ENCODE peak calls at places on chromosome 16, in eight cellular contexts. K, S, H, C, F, E, B and L are unnamed samples.

GRCh38 chr16:77894054-77894632 is 105.8 kb downstream of the VAT1L start:
- DNase-seq in K (no peak), S (no peak), H (peak), C (no peak), F (no peak), E (no peak), B (no peak), L (no peak)

GRCh38 chr16:10509534-10510025 is 70.8 kb downstream of the EMP2 start:
- DNase-seq in K (peak), S (peak), H (peak), C (peak), F (peak), E (peak), B (peak), L (peak)

GRCh38 chr16:31880322-31880979 is 6.8 kb downstream of the ZNF267 start:
- DNase-seq in K (no peak), S (no peak), H (peak), C (no peak), F (no peak), E (peak), B (peak), L (no peak)

GRCh38 chr16:1152651-1153259 is at the start of gene CACNA1H:
- DNase-seq in K (peak), S (no peak), H (peak), C (no peak), F (peak), E (no peak), B (no peak), L (peak)

GRCh38 chr16:89123831-89124100 is 30.1 kb downstream of the ACSF3 start:
- DNase-seq in K (no peak), S (no peak), H (no peak), C (no peak), F (no peak), E (no peak), B (no peak), L (no peak)

GRCh38 chr16:55641430-55642056 is 14.2 kb upstream of the SLC6A2 start:
- DNase-seq in K (no peak), S (no peak), H (no peak), C (no peak), F (no peak), E (no peak), B (no peak), L (no peak)

GRCh38 chr16:27972500-27972899 is 91.0 kb downstream of the GSG1L start:
- DNase-seq in K (peak), S (no peak), H (peak), C (no peak), F (peak), E (peak), B (peak), L (no peak)

GRCh38 chr16:69829338-69829737 is 67.2 kb downstream of the WWP2 start:
- DNase-seq in K (no peak), S (no peak), H (no peak), C (no peak), F (no peak), E (no peak), B (no peak), L (no peak)

GRCh38 chr16:86288716-86289294 is 221.5 kb upstream of the FOXF1 start:
- DNase-seq in K (no peak), S (no peak), H (no peak), C (no peak), F (peak), E (no peak), B (no peak), L (peak)

GRCh38 chr16:14111713-14112538 is 40.8 kb downstream of the MRTFB start:
- DNase-seq in K (no peak), S (peak), H (peak), C (peak), F (no peak), E (no peak), B (no peak), L (no peak)

GRCh38 chr16:54792811-54793210 is 137.9 kb upstream of the IRX5 start:
- DNase-seq in K (no peak), S (no peak), H (no peak), C (no peak), F (no peak), E (no peak), B (no peak), L (no peak)

GRCh38 chr16:79008036-79008868 is 592.3 kb downstream of the MAF start:
- DNase-seq in K (no peak), S (no peak), H (no peak), C (no peak), F (no peak), E (no peak), B (no peak), L (no peak)

GRCh38 chr16:80085606-80086005 is 455.2 kb upstream of the DYNLRB2 start:
- DNase-seq in K (no peak), S (no peak), H (no peak), C (no peak), F (no peak), E (no peak), B (no peak), L (no peak)

GRCh38 chr16:80084163-80084562 is 456.6 kb upstream of the DYNLRB2 start:
- DNase-seq in K (no peak), S (no peak), H (no peak), C (no peak), F (no peak), E (no peak), B (no peak), L (no peak)

GRCh38 chr16:80081851-80082250 is 458.9 kb upstream of the DYNLRB2 start:
- DNase-seq in K (no peak), S (no peak), H (no peak), C (no peak), F (no peak), E (no peak), B (no peak), L (no peak)

GRCh38 chr16:80080287-80080851 is 460.4 kb upstream of the DYNLRB2 start:
- DNase-seq in K (no peak), S (no peak), H (no peak), C (no peak), F (no peak), E (no peak), B (no peak), L (no peak)

DNA sequence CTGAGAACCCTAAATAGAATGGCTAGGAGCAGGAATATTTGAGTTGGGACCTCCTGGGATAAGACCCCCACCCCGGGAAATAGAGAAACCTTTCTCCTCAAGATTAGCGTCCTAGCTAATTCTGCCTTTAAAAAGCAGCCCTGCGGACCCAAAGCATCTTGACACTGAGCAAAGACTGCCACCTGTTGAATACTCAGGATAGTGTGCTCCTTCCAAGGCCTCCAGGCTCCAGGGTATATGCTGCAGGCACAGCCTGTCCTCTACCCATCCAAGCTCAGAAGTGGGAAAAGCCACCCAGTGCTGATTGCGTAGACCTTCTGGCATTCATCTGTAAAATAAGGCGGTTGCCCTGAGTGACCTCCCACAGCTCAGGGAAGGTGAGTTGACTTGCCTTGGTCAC is 456.2 kb upstream of the DYNLRB2 start:
- DNase-seq in K (no peak), S (peak), H (peak), C (peak), F (peak), E (peak), B (peak), L (peak)
- TF ChIP-seq CTCF in K (peak), S (peak), H (peak), C (peak), F (peak), E (peak), B (peak), L (peak)

DNA sequence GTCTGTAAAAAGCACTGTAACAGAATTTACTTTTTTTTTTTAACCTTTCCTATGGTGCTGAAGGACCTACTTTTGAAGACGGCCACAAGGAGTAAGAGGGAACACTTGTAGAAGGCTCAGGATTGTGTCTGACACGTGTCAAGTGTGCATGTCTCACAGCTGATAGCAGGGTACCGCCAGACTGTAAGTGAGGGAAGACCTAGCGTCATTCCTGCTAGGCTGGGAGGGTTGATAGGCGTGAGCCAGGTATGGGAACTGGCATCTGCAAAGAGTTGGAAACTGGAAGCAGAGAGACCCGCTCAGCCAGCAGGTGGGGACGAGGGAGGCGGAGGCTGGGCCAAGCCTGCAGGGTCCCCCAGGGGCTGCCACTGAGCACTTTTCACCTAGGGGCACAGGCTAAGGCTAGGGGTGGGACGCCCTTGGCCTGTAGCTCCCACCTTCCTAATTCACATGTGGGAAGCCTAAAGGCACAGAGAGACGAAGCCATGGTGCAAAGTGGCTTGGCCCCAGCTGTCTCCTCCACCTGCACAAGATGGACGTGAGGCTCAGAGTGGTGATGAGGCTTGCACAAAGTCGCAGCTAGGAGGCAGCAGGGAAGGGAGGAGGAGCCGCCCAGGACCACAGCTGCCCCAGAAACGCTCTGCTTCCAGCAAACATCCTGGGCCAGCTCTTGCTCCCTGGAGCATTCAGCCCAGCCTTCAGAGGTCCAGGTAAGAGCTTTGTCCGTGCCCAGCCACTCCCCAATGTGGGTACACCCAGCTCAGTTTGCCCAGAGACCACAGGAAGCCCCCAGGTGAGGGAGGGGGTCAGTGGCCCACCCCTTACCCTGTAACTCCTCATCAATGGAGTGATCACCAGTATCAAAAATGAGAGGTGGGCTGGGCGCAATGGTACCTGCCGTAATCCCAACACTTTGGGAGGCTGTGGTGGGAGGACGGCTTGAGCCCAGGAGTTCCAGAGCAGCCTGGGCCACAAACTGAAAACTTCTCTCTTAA is 18.9 kb downstream of the VASN start:
- DNase-seq in K (no peak), S (no peak), H (no peak), C (no peak), F (peak), E (no peak), B (no peak), L (no peak)
- TF ChIP-seq CTCF in K (no peak), S (no peak), H (no peak), C (no peak), F (peak), E (no peak), B (peak), L (no peak)

DNA sequence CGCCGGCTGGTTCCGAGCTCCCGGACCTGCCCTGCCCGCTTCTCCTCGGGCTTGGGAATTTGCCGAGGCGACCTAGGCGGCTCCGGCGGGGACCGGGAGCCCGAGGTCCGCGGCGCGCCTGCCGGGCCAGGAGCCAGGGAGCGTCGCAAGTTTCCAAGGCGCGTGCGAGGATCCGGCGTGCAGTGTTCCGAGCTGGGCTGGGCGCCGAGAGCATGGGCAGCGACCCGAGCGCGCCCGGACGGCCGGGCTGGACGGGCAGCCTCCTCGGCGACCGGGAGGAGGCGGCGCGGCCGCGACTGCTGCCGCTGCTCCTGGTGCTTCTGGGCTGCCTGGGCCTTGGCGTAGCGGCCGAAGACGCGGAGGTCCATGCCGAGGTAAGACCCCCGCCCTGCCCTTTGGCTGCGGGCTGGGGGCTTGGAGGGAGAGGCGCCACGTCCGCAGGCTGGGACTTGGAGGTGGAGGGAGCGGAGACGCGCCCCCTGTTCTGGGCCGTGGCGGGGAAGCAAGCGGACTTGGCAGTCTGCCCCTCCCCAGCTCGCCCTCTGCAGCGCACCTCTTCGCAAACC is 668 bp downstream of the MMP15 start:
- DNase-seq in K (no peak), S (no peak), H (no peak), C (peak), F (peak), E (peak), B (peak), L (no peak)
- TF ChIP-seq CTCF in K (no peak), S (no peak), H (no peak), C (no peak), F (no peak), E (no peak), B (no peak), L (no peak)

DNA sequence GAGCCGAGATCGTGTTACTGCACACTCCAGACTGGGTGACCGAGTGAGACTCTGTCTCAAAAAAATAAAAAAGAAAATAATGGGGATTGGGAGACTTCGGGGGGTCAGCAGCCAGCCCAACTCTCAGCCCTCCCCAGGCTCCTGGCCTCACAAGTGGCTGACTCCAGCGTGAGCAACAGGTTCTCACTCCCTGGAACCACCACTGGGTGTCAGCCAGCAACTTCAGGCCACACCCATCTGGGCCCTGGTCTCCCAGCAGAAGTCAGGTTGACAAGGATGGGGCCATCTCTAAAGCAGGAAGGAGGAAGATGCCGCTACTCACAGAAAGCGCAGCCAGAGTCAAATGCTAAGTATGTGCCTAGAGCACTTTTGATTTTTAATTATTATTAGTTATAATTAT is 139.4 kb downstream of the C16orf78 start:
- DNase-seq in K (peak), S (no peak), H (no peak), C (no peak), F (peak), E (peak), B (no peak), L (no peak)
- TF ChIP-seq CTCF in K (peak), S (no peak), H (no peak), C (no peak), F (peak), E (peak), B (no peak), L (no peak)

DNA sequence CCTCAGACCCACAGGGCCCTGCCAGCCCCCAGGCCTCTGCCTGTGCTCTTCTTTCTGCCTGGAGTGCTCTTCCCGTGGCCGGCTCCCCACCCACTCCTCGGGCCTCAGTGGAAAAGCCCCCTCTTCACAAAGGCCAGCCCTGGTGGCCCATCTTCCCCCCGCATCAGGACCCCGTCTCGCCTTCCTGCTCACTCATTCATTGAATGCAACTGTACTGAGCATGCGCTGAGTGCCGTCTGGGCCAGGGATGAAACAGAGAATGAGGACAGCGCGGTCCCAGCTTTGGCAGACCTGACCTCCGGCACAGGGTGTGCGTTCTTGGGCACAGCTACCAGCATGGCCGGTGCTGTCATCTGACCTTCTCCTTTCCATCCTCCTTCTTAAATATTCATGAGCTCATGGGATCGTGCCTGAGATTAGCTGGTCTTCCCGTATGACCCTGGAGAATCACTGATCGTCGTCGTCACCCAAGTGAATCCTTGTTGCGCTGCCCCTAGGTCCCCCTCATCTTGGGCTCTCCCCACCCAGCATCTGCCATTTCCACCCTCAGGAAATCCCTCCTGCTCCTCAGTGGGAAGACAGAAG is 16.4 kb upstream of the OSGIN1 start:
- DNase-seq in K (no peak), S (no peak), H (no peak), C (no peak), F (no peak), E (no peak), B (no peak), L (no peak)
- TF ChIP-seq CTCF in K (no peak), S (no peak), H (no peak), C (no peak), F (no peak), E (no peak), B (no peak), L (no peak)

GRCh38 chr16:85275533-85276249 is 163.4 kb upstream of the CIBAR2 start:
- DNase-seq in K (peak), S (peak), H (peak), C (peak), F (peak), E (peak), B (peak), L (peak)
- TF ChIP-seq CTCF in K (peak), S (peak), H (peak), C (peak), F (peak), E (peak), B (peak), L (peak)

DNA sequence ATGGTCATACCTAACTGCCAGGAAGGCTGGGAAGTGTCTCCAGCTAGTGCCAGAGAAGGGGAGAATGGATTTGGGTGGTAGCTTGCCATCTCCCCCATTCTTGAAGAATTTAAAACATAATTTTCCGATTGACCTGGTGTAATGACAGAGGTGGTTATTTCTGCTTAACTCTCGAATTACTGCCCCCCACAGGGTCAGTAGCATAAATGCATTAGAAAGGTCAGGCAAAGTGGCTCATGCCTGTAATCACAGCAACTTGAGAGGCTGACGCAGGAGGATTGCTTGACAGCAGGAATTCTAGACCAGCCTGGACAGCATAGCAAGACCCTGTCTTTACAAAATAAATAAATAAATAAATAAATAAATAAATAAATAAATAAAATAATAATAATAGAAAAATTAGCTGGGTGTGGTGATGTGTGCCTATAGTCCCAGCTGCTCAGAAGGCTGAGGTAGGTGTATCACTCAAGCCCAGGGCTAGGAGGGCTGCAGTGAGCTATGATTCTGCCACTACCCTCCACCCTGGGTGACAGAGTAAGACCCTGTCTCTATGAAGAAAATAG is 27.5 kb downstream of the TMC7 start:
- DNase-seq in K (no peak), S (no peak), H (no peak), C (no peak), F (peak), E (no peak), B (no peak), L (no peak)
- TF ChIP-seq CTCF in K (no peak), S (no peak), H (no peak), C (no peak), F (peak), E (no peak), B (no peak), L (no peak)

DNA sequence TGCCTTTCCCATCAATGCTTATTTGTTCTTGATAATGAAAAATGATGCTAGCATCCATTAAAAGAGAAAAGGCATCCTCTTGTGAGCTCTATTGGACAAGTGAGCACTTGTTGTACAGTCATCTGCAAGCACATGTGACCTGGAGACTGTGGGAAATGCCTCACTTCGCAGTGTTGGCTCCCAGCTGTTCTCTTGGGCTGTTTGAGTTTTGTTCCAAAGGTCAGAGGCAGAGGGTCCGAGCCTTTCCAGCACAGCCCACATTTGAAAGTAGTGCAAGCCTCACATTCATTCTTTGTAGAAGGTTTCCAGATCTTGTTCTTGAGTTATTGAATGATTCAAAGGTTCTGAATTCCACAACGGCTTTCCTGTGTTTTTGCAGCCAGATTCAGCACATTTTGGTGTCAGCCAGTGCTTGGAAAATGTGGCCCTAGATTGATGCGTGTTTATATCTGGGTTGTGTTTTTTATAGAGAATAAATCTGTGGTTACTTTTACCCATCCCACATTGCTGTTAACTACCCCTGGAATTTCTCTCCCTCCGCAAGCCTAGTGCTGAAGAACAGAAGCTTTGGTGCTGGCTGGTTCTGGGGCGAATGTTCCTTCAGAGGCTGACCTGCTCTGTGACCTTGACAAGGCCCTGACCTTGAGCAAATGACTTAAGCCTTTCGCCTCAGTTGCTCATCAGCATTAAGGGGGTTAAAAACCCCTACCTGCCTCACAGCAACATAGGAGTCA is 49.8 kb downstream of the CDH1 start:
- DNase-seq in K (no peak), S (peak), H (no peak), C (peak), F (no peak), E (no peak), B (peak), L (no peak)
- TF ChIP-seq CTCF in K (no peak), S (no peak), H (no peak), C (no peak), F (no peak), E (no peak), B (no peak), L (no peak)